ENCODE peak calls at places on chromosomes 13 and 19, in six cellular contexts. U is SK-N-SH, G is neuronal stem cell, P is hepatocyte, V is GM23248, H is mesenchymal stem cell. M is an unnamed sample.

GRCh38 chr13:105334211-105334610 is 1201.3 kb downstream of the EFNB2 start:
- DNase-seq in P (no peak), G (no peak), V (no peak), H (peak; percentile 34), U (no peak), M (peak; percentile 51)

GRCh38 chr19:10419646-10420443 is 493 bp upstream of the PDE4A start:
- DNase-seq in U (peak; percentile 62), H (peak; percentile 83), P (peak; percentile 28), V (peak; percentile 71), G (peak; percentile 90), M (peak; percentile 82)

GRCh38 chr19:8505680-8506401 is 3.4 kb upstream of the PRAM1 start:
- DNase-seq in G (peak; percentile 83), H (peak; percentile 72), P (peak; percentile 89), V (peak; percentile 80), U (peak; percentile 98), M (peak; percentile 65)

GRCh38 chr19:55259540-55260210 is 858 bp upstream of the PPP6R1 start:
- DNase-seq in G (no peak), U (no peak), P (peak; percentile 43), V (no peak), H (no peak), M (no peak)

GRCh38 chr13:32736648-32737047 is 150.4 kb downstream of the PDS5B start:
- DNase-seq in P (no peak), G (no peak), V (peak; percentile 47), H (no peak), U (no peak), M (no peak)

GRCh38 chr13:30337061-30337601 is 29.8 kb upstream of the KATNAL1 start:
- DNase-seq in P (no peak), G (no peak), V (no peak), H (no peak), U (no peak), M (no peak)

GRCh38 chr19:13795595-13796300 is 505 bp downstream of the ZSWIM4 start:
- DNase-seq in V (peak; percentile 51), P (peak; percentile 66), G (no peak), H (no peak), U (peak; percentile 56), M (no peak)

GRCh38 chr19:1366899-1367870 is 16.5 kb upstream of the NDUFS7 start:
- DNase-seq in P (no peak), U (no peak), V (no peak), G (no peak), H (no peak), M (no peak)

GRCh38 chr19:14479985-14480694 is 5.0 kb upstream of the PTGER1 start:
- DNase-seq in P (no peak), V (no peak), H (peak; percentile 43), U (peak; percentile 95), G (peak; percentile 66), M (peak; percentile 22)

GRCh38 chr19:40270362-40271089 is 14.6 kb downstream of the AKT2 start:
- DNase-seq in G (no peak), U (no peak), P (no peak), V (no peak), H (no peak), M (no peak)

GRCh38 chr13:42477588-42478190 is 96.3 kb upstream of the TNFSF11 start:
- DNase-seq in V (no peak), H (peak; percentile 78), G (no peak), U (no peak), P (no peak), M (peak; percentile 85)

GRCh38 chr19:49761625-49762311 is 1.3 kb downstream of the TSKS start:
- DNase-seq in U (no peak), P (peak; percentile 37), H (no peak), G (no peak), V (peak; percentile 86), M (peak; percentile 20)

GRCh38 chr13:113666324-113666660 is 727 bp upstream of the GRK1 start:
- DNase-seq in G (no peak), U (no peak), P (no peak), H (no peak), V (no peak), M (no peak)

GRCh38 chr19:41698746-41699230 is 9.6 kb upstream of the CEACAM5 start:
- DNase-seq in G (no peak), V (no peak), U (no peak), P (no peak), H (no peak), M (no peak)

GRCh38 chr13:39329182-39329639 is 273.8 kb downstream of the LHFPL6 start:
- DNase-seq in U (no peak), P (peak; percentile 12), H (no peak), G (no peak), V (no peak), M (peak; percentile 3)

GRCh38 chr19:55085923-55086715 is 10.4 kb downstream of the EPS8L1 start:
- DNase-seq in P (no peak), G (no peak), V (peak; percentile 10), U (peak; percentile 56), H (no peak), M (no peak)

GRCh38 chr19:53878786-53879144 is 3.2 kb upstream of the PRKCG start:
- DNase-seq in P (no peak), V (peak; percentile 42), U (no peak), G (no peak), H (peak; percentile 85), M (peak; percentile 16)

GRCh38 chr19:15294591-15294990 is 37.7 kb downstream of the BRD4 start:
- DNase-seq in V (no peak), H (no peak), P (no peak), G (no peak), U (peak; percentile 74), M (no peak)

GRCh38 chr13:75959861-75960481 is 323.8 kb downstream of the LMO7 start:
- DNase-seq in G (no peak), P (no peak), U (no peak), H (no peak), V (no peak), M (no peak)
- H3K4me3 ChIP-seq in G (no peak overlapping the region), P (no peak overlapping the region), U (no peak overlapping the region), H (no peak overlapping the region), V (no peak overlapping the region), M (no peak overlapping the region)

GRCh38 chr13:110436276-110436675 is 125.2 kb downstream of the RAB20 start:
- DNase-seq in G (no peak), H (no peak), P (no peak), U (no peak), V (no peak), M (no peak)

GRCh38 chr13:110440946-110441731 is 120.4 kb downstream of the RAB20 start:
- DNase-seq in G (no peak), H (no peak), U (no peak), V (no peak), P (no peak), M (no peak)

GRCh38 chr13:110438211-110438610 is 123.3 kb downstream of the RAB20 start:
- DNase-seq in G (no peak), V (no peak), H (no peak), U (no peak), P (no peak), M (no peak)

GRCh38 chr13:110436786-110437370 is 124.6 kb downstream of the RAB20 start:
- DNase-seq in P (no peak), U (no peak), G (no peak), H (no peak), V (no peak), M (no peak)

GRCh38 chr13:110438776-110439175 is 122.7 kb downstream of the RAB20 start:
- DNase-seq in G (no peak), V (no peak), H (no peak), U (no peak), P (no peak), M (no peak)
- H3K27ac ChIP-seq in G (no peak overlapping the region), V (no peak overlapping the region), H (no peak overlapping the region), U (no peak overlapping the region), P (no peak overlapping the region), M (no peak overlapping the region)

GRCh38 chr19:48749571-48750198 is 2.8 kb downstream of the FUT1 start:
- DNase-seq in U (no peak), H (no peak), G (no peak), P (no peak), V (no peak), M (no peak)

GRCh38 chr19:48752511-48753365 is at the start of gene FUT1:
- DNase-seq in H (peak; percentile 39), V (peak; percentile 39), U (peak; percentile 82), G (no peak), P (peak; percentile 92), M (peak; percentile 40)

GRCh38 chr19:48750351-48750750 is 2.1 kb downstream of the FUT1 start:
- DNase-seq in V (no peak), G (no peak), H (no peak), U (no peak), P (no peak), M (no peak)

GRCh38 chr19:48750771-48751504 is 1.5 kb downstream of the FUT1 start:
- DNase-seq in U (no peak), V (no peak), G (no peak), H (no peak), P (no peak), M (no peak)

GRCh38 chr19:48751835-48752510 is 468 bp downstream of the FUT1 start:
- DNase-seq in U (no peak), G (no peak), H (no peak), P (no peak), V (no peak), M (no peak)
- H2AFZ ChIP-seq in U (no peak overlapping the region), G (peak overlapping the region; percentile 82), H (peak overlapping the region; percentile 3), P (peak overlapping the region; percentile 49), V (no peak overlapping the region), M (no peak overlapping the region)

GRCh38 chr19:48615145-48616040 is 517 bp upstream of the FAM83E start:
- DNase-seq in U (no peak), G (no peak), P (peak; percentile 6), H (no peak), V (no peak), M (no peak)

GRCh38 chr19:48616041-48616436 is 1.2 kb upstream of the FAM83E start:
- DNase-seq in G (no peak), P (peak; percentile 3), V (no peak), H (no peak), U (no peak), M (no peak)

GRCh38 chr19:48613024-48613851 is 1.6 kb downstream of the FAM83E start:
- DNase-seq in H (no peak), U (no peak), G (no peak), P (no peak), V (no peak), M (no peak)

GRCh38 chr19:48613852-48614435 is 932 bp downstream of the FAM83E start:
- DNase-seq in U (no peak), P (no peak), V (peak; percentile 26), G (no peak), H (no peak), M (no peak)

DNA sequence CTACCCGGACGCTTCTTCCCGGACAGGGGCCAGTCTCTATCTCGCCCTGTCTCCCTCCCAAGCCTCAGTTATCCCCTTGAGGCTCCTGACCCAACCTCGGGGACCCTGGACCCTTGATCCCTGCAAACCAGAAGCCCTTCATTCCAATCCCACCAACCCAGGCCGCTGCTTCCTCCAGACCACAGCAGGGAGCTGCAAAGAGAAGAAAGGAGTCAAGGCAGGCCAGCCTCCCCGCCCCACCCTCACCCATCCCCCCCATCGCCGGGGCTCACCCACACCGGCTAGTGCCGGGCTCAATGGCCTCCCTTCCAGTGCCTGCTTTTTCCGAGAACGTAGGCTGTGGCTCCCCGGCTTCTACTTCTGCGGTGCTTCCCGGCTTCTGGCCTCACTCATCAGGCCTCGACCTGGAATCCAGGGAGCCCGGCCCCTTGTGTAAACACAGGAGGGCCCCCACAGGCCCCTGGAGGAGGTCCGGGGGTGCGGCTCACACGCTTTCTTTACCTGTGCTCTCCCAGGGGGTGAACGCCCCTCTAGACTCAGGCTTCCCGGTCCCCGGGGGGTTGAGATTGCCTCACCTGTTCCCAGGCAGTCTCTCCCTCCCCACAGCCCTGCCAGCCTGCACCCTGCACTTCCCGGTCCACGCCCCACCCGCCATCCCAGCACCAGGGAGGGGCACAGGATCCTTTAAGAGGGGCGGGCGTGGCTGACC is at the start of gene FAM83E:
- DNase-seq in H (no peak), U (no peak), P (peak; percentile 91), G (no peak), V (peak; percentile 34), M (no peak)
- H3K4me3 ChIP-seq in H (no peak within 1 kb of the TSS), U (no peak within 1 kb of the TSS), P (no peak within 1 kb of the TSS), G (no peak within 1 kb of the TSS), V (no peak within 1 kb of the TSS), M (no peak within 1 kb of the TSS)

M was measured in fibroblast of lung.